ENCODE peak calls at places on chromosomes 6 and 20, in nine cellular contexts. One of them, this sample, is unnamed.

GRCh38 chr6:155103816-155104366 is 108.8 kb downstream of the TIAM2 start:
- DNase-seq in CD4-positive, CD25-positive, alpha-beta regulatory T cell: no peak
- DNase-seq in stimulated activated CD4-positive, alpha-beta T cell treated with anti-CD3 and anti-CD28 coated beads, Interleukin-15, amount 100 ng/mL, for 1 hour: no peak
- DNase-seq in Daoy: peak
- DNase-seq in NCI-H1436: no peak
- DNase-seq in astrocyte of the cerebellum: no peak
- DNase-seq in glomerular endothelial cell: no peak
- DNase-seq in progenitor cell of endocrine pancreas: no peak
- DNase-seq in Peyer's patch: no peak
- DNase-seq in this sample: peak

GRCh38 chr6:74741608-74742007 is 464.2 kb downstream of the COL12A1 start:
- DNase-seq in CD4-positive, CD25-positive, alpha-beta regulatory T cell: no peak
- DNase-seq in stimulated activated CD4-positive, alpha-beta T cell treated with anti-CD3 and anti-CD28 coated beads, Interleukin-15, amount 100 ng/mL, for 1 hour: no peak
- DNase-seq in Daoy: no peak
- DNase-seq in astrocyte of the cerebellum: no peak
- DNase-seq in glomerular endothelial cell: no peak
- DNase-seq in NCI-H1436: no peak
- DNase-seq in Peyer's patch: no peak
- DNase-seq in progenitor cell of endocrine pancreas: no peak
- DNase-seq in this sample: no peak

GRCh38 chr20:38250607-38251006 is 9.9 kb downstream of the KIAA1755 start:
- DNase-seq in stimulated activated CD4-positive, alpha-beta T cell treated with anti-CD3 and anti-CD28 coated beads, Interleukin-15, amount 100 ng/mL, for 1 hour: no peak
- DNase-seq in NCI-H1436: no peak
- DNase-seq in CD4-positive, CD25-positive, alpha-beta regulatory T cell: no peak
- DNase-seq in Daoy: no peak
- DNase-seq in glomerular endothelial cell: no peak
- DNase-seq in astrocyte of the cerebellum: no peak
- DNase-seq in progenitor cell of endocrine pancreas: no peak
- DNase-seq in Peyer's patch: no peak
- DNase-seq in this sample: no peak

GRCh38 chr6:37862992-37863391 is 43.5 kb downstream of the ZFAND3 start:
- DNase-seq in Peyer's patch: no peak
- DNase-seq in stimulated activated CD4-positive, alpha-beta T cell treated with anti-CD3 and anti-CD28 coated beads, Interleukin-15, amount 100 ng/mL, for 1 hour: no peak
- DNase-seq in CD4-positive, CD25-positive, alpha-beta regulatory T cell: no peak
- DNase-seq in astrocyte of the cerebellum: peak
- DNase-seq in NCI-H1436: no peak
- DNase-seq in progenitor cell of endocrine pancreas: no peak
- DNase-seq in Daoy: no peak
- DNase-seq in glomerular endothelial cell: no peak
- DNase-seq in this sample: peak

GRCh38 chr20:11496382-11496781 is 421.3 kb upstream of the BTBD3 start:
- DNase-seq in CD4-positive, CD25-positive, alpha-beta regulatory T cell: no peak
- DNase-seq in NCI-H1436: no peak
- DNase-seq in Daoy: no peak
- DNase-seq in glomerular endothelial cell: no peak
- DNase-seq in Peyer's patch: no peak
- DNase-seq in progenitor cell of endocrine pancreas: no peak
- DNase-seq in astrocyte of the cerebellum: no peak
- DNase-seq in stimulated activated CD4-positive, alpha-beta T cell treated with anti-CD3 and anti-CD28 coated beads, Interleukin-15, amount 100 ng/mL, for 1 hour: no peak
- DNase-seq in this sample: no peak

GRCh38 chr6:119957195-119957594 is 607.6 kb upstream of the MAN1A1 start:
- DNase-seq in Daoy: no peak
- DNase-seq in CD4-positive, CD25-positive, alpha-beta regulatory T cell: no peak
- DNase-seq in stimulated activated CD4-positive, alpha-beta T cell treated with anti-CD3 and anti-CD28 coated beads, Interleukin-15, amount 100 ng/mL, for 1 hour: no peak
- DNase-seq in astrocyte of the cerebellum: no peak
- DNase-seq in progenitor cell of endocrine pancreas: no peak
- DNase-seq in NCI-H1436: no peak
- DNase-seq in glomerular endothelial cell: no peak
- DNase-seq in Peyer's patch: no peak
- DNase-seq in this sample: no peak

GRCh38 chr6:37459981-37460800 is 27.2 kb downstream of the CMTR1 start:
- DNase-seq in astrocyte of the cerebellum: no peak
- DNase-seq in NCI-H1436: no peak
- DNase-seq in Peyer's patch: no peak
- DNase-seq in stimulated activated CD4-positive, alpha-beta T cell treated with anti-CD3 and anti-CD28 coated beads, Interleukin-15, amount 100 ng/mL, for 1 hour: no peak
- DNase-seq in progenitor cell of endocrine pancreas: no peak
- DNase-seq in Daoy: no peak
- DNase-seq in CD4-positive, CD25-positive, alpha-beta regulatory T cell: no peak
- DNase-seq in glomerular endothelial cell: no peak
- DNase-seq in this sample: no peak

GRCh38 chr6:128518531-128519131 is 1.8 kb downstream of the PTPRK start:
- DNase-seq in astrocyte of the cerebellum: no peak
- DNase-seq in Peyer's patch: no peak
- DNase-seq in Daoy: no peak
- DNase-seq in CD4-positive, CD25-positive, alpha-beta regulatory T cell: no peak
- DNase-seq in progenitor cell of endocrine pancreas: no peak
- DNase-seq in glomerular endothelial cell: no peak
- DNase-seq in NCI-H1436: no peak
- DNase-seq in stimulated activated CD4-positive, alpha-beta T cell treated with anti-CD3 and anti-CD28 coated beads, Interleukin-15, amount 100 ng/mL, for 1 hour: peak
- DNase-seq in this sample: no peak

GRCh38 chr20:35117148-35117547 is 24.5 kb upstream of the TRPC4AP start:
- DNase-seq in astrocyte of the cerebellum: no peak
- DNase-seq in glomerular endothelial cell: no peak
- DNase-seq in Daoy: no peak
- DNase-seq in CD4-positive, CD25-positive, alpha-beta regulatory T cell: no peak
- DNase-seq in progenitor cell of endocrine pancreas: no peak
- DNase-seq in Peyer's patch: no peak
- DNase-seq in stimulated activated CD4-positive, alpha-beta T cell treated with anti-CD3 and anti-CD28 coated beads, Interleukin-15, amount 100 ng/mL, for 1 hour: no peak
- DNase-seq in NCI-H1436: no peak
- DNase-seq in this sample: no peak

GRCh38 chr20:19785173-19785799 is 27.2 kb downstream of the RIN2 start:
- DNase-seq in CD4-positive, CD25-positive, alpha-beta regulatory T cell: no peak
- DNase-seq in progenitor cell of endocrine pancreas: no peak
- DNase-seq in Peyer's patch: no peak
- DNase-seq in Daoy: no peak
- DNase-seq in stimulated activated CD4-positive, alpha-beta T cell treated with anti-CD3 and anti-CD28 coated beads, Interleukin-15, amount 100 ng/mL, for 1 hour: no peak
- DNase-seq in astrocyte of the cerebellum: no peak
- DNase-seq in NCI-H1436: no peak
- DNase-seq in glomerular endothelial cell: no peak
- DNase-seq in this sample: peak

GRCh38 chr20:62238569-62239277 is 402 bp downstream of the OSBPL2 start:
- DNase-seq in glomerular endothelial cell: no peak
- DNase-seq in progenitor cell of endocrine pancreas: no peak
- DNase-seq in stimulated activated CD4-positive, alpha-beta T cell treated with anti-CD3 and anti-CD28 coated beads, Interleukin-15, amount 100 ng/mL, for 1 hour: no peak
- DNase-seq in Daoy: no peak
- DNase-seq in CD4-positive, CD25-positive, alpha-beta regulatory T cell: no peak
- DNase-seq in NCI-H1436: no peak
- DNase-seq in Peyer's patch: peak
- DNase-seq in astrocyte of the cerebellum: no peak
- DNase-seq in this sample: no peak

GRCh38 chr6:164040994-164041393 is 626.5 kb downstream of the QKI start:
- DNase-seq in astrocyte of the cerebellum: no peak
- DNase-seq in stimulated activated CD4-positive, alpha-beta T cell treated with anti-CD3 and anti-CD28 coated beads, Interleukin-15, amount 100 ng/mL, for 1 hour: no peak
- DNase-seq in glomerular endothelial cell: no peak
- DNase-seq in NCI-H1436: no peak
- DNase-seq in progenitor cell of endocrine pancreas: no peak
- DNase-seq in CD4-positive, CD25-positive, alpha-beta regulatory T cell: no peak
- DNase-seq in Peyer's patch: no peak
- DNase-seq in Daoy: no peak
- DNase-seq in this sample: no peak

GRCh38 chr20:6519556-6519955 is 247.9 kb upstream of the BMP2 start:
- DNase-seq in CD4-positive, CD25-positive, alpha-beta regulatory T cell: no peak
- DNase-seq in glomerular endothelial cell: no peak
- DNase-seq in Daoy: peak
- DNase-seq in stimulated activated CD4-positive, alpha-beta T cell treated with anti-CD3 and anti-CD28 coated beads, Interleukin-15, amount 100 ng/mL, for 1 hour: no peak
- DNase-seq in progenitor cell of endocrine pancreas: no peak
- DNase-seq in Peyer's patch: no peak
- DNase-seq in astrocyte of the cerebellum: peak
- DNase-seq in NCI-H1436: no peak
- DNase-seq in this sample: peak

GRCh38 chr20:9758752-9759151 is 80.1 kb downstream of the PAK5 start:
- DNase-seq in astrocyte of the cerebellum: no peak
- DNase-seq in progenitor cell of endocrine pancreas: no peak
- DNase-seq in glomerular endothelial cell: no peak
- DNase-seq in Daoy: no peak
- DNase-seq in Peyer's patch: no peak
- DNase-seq in CD4-positive, CD25-positive, alpha-beta regulatory T cell: no peak
- DNase-seq in stimulated activated CD4-positive, alpha-beta T cell treated with anti-CD3 and anti-CD28 coated beads, Interleukin-15, amount 100 ng/mL, for 1 hour: no peak
- DNase-seq in NCI-H1436: no peak
- DNase-seq in this sample: no peak

GRCh38 chr6:139250296-139251274 is 41.2 kb downstream of the TXLNB start:
- DNase-seq in Daoy: peak
- DNase-seq in stimulated activated CD4-positive, alpha-beta T cell treated with anti-CD3 and anti-CD28 coated beads, Interleukin-15, amount 100 ng/mL, for 1 hour: no peak
- DNase-seq in astrocyte of the cerebellum: no peak
- DNase-seq in CD4-positive, CD25-positive, alpha-beta regulatory T cell: peak
- DNase-seq in Peyer's patch: peak
- DNase-seq in NCI-H1436: peak
- DNase-seq in glomerular endothelial cell: no peak
- DNase-seq in progenitor cell of endocrine pancreas: peak
- DNase-seq in this sample: peak

GRCh38 chr6:484729-485111 is 93.2 kb downstream of the IRF4 start:
- DNase-seq in progenitor cell of endocrine pancreas: no peak
- DNase-seq in stimulated activated CD4-positive, alpha-beta T cell treated with anti-CD3 and anti-CD28 coated beads, Interleukin-15, amount 100 ng/mL, for 1 hour: no peak
- DNase-seq in CD4-positive, CD25-positive, alpha-beta regulatory T cell: no peak
- DNase-seq in glomerular endothelial cell: no peak
- DNase-seq in Peyer's patch: no peak
- DNase-seq in NCI-H1436: no peak
- DNase-seq in astrocyte of the cerebellum: no peak
- DNase-seq in Daoy: no peak
- DNase-seq in this sample: no peak

GRCh38 chr20:56631318-56631989 is 2.3 kb downstream of the TFAP2C start:
- DNase-seq in astrocyte of the cerebellum: no peak
- DNase-seq in Peyer's patch: no peak
- DNase-seq in NCI-H1436: no peak
- DNase-seq in CD4-positive, CD25-positive, alpha-beta regulatory T cell: no peak
- DNase-seq in Daoy: no peak
- DNase-seq in stimulated activated CD4-positive, alpha-beta T cell treated with anti-CD3 and anti-CD28 coated beads, Interleukin-15, amount 100 ng/mL, for 1 hour: no peak
- DNase-seq in glomerular endothelial cell: no peak
- DNase-seq in progenitor cell of endocrine pancreas: no peak
- DNase-seq in this sample: no peak

GRCh38 chr6:150204705-150205472 is 62.0 kb downstream of the PPP1R14C start:
- DNase-seq in stimulated activated CD4-positive, alpha-beta T cell treated with anti-CD3 and anti-CD28 coated beads, Interleukin-15, amount 100 ng/mL, for 1 hour: no peak
- DNase-seq in glomerular endothelial cell: no peak
- DNase-seq in Daoy: no peak
- DNase-seq in NCI-H1436: no peak
- DNase-seq in Peyer's patch: no peak
- DNase-seq in CD4-positive, CD25-positive, alpha-beta regulatory T cell: no peak
- DNase-seq in progenitor cell of endocrine pancreas: no peak
- DNase-seq in astrocyte of the cerebellum: no peak
- DNase-seq in this sample: no peak

GRCh38 chr6:119147101-119148053 is 68.9 kb upstream of the FAM184A start:
- DNase-seq in astrocyte of the cerebellum: peak
- DNase-seq in CD4-positive, CD25-positive, alpha-beta regulatory T cell: no peak
- DNase-seq in stimulated activated CD4-positive, alpha-beta T cell treated with anti-CD3 and anti-CD28 coated beads, Interleukin-15, amount 100 ng/mL, for 1 hour: peak
- DNase-seq in NCI-H1436: no peak
- DNase-seq in Daoy: peak
- DNase-seq in glomerular endothelial cell: peak
- DNase-seq in Peyer's patch: peak
- DNase-seq in progenitor cell of endocrine pancreas: no peak
- DNase-seq in this sample: peak

GRCh38 chr6:40825085-40825484 is 213.9 kb downstream of the UNC5CL start:
- DNase-seq in CD4-positive, CD25-positive, alpha-beta regulatory T cell: no peak
- DNase-seq in Daoy: no peak
- DNase-seq in glomerular endothelial cell: no peak
- DNase-seq in stimulated activated CD4-positive, alpha-beta T cell treated with anti-CD3 and anti-CD28 coated beads, Interleukin-15, amount 100 ng/mL, for 1 hour: no peak
- DNase-seq in astrocyte of the cerebellum: no peak
- DNase-seq in progenitor cell of endocrine pancreas: no peak
- DNase-seq in NCI-H1436: no peak
- DNase-seq in Peyer's patch: no peak
- DNase-seq in this sample: no peak

GRCh38 chr6:74409447-74409846 is 713.4 kb downstream of the CD109 start:
- DNase-seq in astrocyte of the cerebellum: peak
- DNase-seq in glomerular endothelial cell: peak
- DNase-seq in stimulated activated CD4-positive, alpha-beta T cell treated with anti-CD3 and anti-CD28 coated beads, Interleukin-15, amount 100 ng/mL, for 1 hour: no peak
- DNase-seq in Peyer's patch: no peak
- DNase-seq in CD4-positive, CD25-positive, alpha-beta regulatory T cell: no peak
- DNase-seq in NCI-H1436: no peak
- DNase-seq in progenitor cell of endocrine pancreas: no peak
- DNase-seq in Daoy: no peak
- DNase-seq in this sample: peak

GRCh38 chr6:43076093-43076927 is at the start of gene PTK7:
- DNase-seq in NCI-H1436: peak
- DNase-seq in CD4-positive, CD25-positive, alpha-beta regulatory T cell: no peak
- DNase-seq in astrocyte of the cerebellum: no peak
- DNase-seq in progenitor cell of endocrine pancreas: peak
- DNase-seq in glomerular endothelial cell: no peak
- DNase-seq in stimulated activated CD4-positive, alpha-beta T cell treated with anti-CD3 and anti-CD28 coated beads, Interleukin-15, amount 100 ng/mL, for 1 hour: peak
- DNase-seq in Daoy: peak
- DNase-seq in Peyer's patch: no peak
- DNase-seq in this sample: peak

GRCh38 chr6:142485256-142485655 is 183.4 kb downstream of the ADGRG6 start:
- DNase-seq in stimulated activated CD4-positive, alpha-beta T cell treated with anti-CD3 and anti-CD28 coated beads, Interleukin-15, amount 100 ng/mL, for 1 hour: no peak
- DNase-seq in Peyer's patch: no peak
- DNase-seq in CD4-positive, CD25-positive, alpha-beta regulatory T cell: no peak
- DNase-seq in NCI-H1436: no peak
- DNase-seq in Daoy: no peak
- DNase-seq in glomerular endothelial cell: no peak
- DNase-seq in astrocyte of the cerebellum: no peak
- DNase-seq in progenitor cell of endocrine pancreas: no peak
- DNase-seq in this sample: peak

GRCh38 chr6:35775031-35775430 is 1.4 kb upstream of the CLPSL2 start:
- DNase-seq in Peyer's patch: no peak
- DNase-seq in NCI-H1436: no peak
- DNase-seq in glomerular endothelial cell: no peak
- DNase-seq in stimulated activated CD4-positive, alpha-beta T cell treated with anti-CD3 and anti-CD28 coated beads, Interleukin-15, amount 100 ng/mL, for 1 hour: no peak
- DNase-seq in CD4-positive, CD25-positive, alpha-beta regulatory T cell: no peak
- DNase-seq in astrocyte of the cerebellum: peak
- DNase-seq in Daoy: peak
- DNase-seq in progenitor cell of endocrine pancreas: no peak
- DNase-seq in this sample: no peak

GRCh38 chr6:1558388-1558787 is 51.3 kb upstream of the FOXC1 start:
- DNase-seq in Daoy: no peak
- DNase-seq in NCI-H1436: no peak
- DNase-seq in progenitor cell of endocrine pancreas: no peak
- DNase-seq in Peyer's patch: no peak
- DNase-seq in CD4-positive, CD25-positive, alpha-beta regulatory T cell: no peak
- DNase-seq in glomerular endothelial cell: no peak
- DNase-seq in stimulated activated CD4-positive, alpha-beta T cell treated with anti-CD3 and anti-CD28 coated beads, Interleukin-15, amount 100 ng/mL, for 1 hour: no peak
- DNase-seq in astrocyte of the cerebellum: no peak
- DNase-seq in this sample: no peak

GRCh38 chr6:62998022-62998421 is 213.2 kb upstream of the FKBP1C start:
- DNase-seq in stimulated activated CD4-positive, alpha-beta T cell treated with anti-CD3 and anti-CD28 coated beads, Interleukin-15, amount 100 ng/mL, for 1 hour: no peak
- DNase-seq in Daoy: no peak
- DNase-seq in NCI-H1436: no peak
- DNase-seq in progenitor cell of endocrine pancreas: no peak
- DNase-seq in astrocyte of the cerebellum: no peak
- DNase-seq in Peyer's patch: no peak
- DNase-seq in glomerular endothelial cell: no peak
- DNase-seq in CD4-positive, CD25-positive, alpha-beta regulatory T cell: no peak
- DNase-seq in this sample: no peak

GRCh38 chr6:18536693-18537092 is 149.5 kb downstream of the RNF144B start:
- DNase-seq in Daoy: no peak
- DNase-seq in glomerular endothelial cell: no peak
- DNase-seq in NCI-H1436: peak
- DNase-seq in astrocyte of the cerebellum: no peak
- DNase-seq in progenitor cell of endocrine pancreas: no peak
- DNase-seq in CD4-positive, CD25-positive, alpha-beta regulatory T cell: no peak
- DNase-seq in stimulated activated CD4-positive, alpha-beta T cell treated with anti-CD3 and anti-CD28 coated beads, Interleukin-15, amount 100 ng/mL, for 1 hour: no peak
- DNase-seq in Peyer's patch: no peak
- DNase-seq in this sample: no peak

GRCh38 chr6:150028799-150029198 is 3.5 kb upstream of the RAET1L start:
- DNase-seq in Peyer's patch: no peak
- DNase-seq in CD4-positive, CD25-positive, alpha-beta regulatory T cell: no peak
- DNase-seq in NCI-H1436: no peak
- DNase-seq in astrocyte of the cerebellum: no peak
- DNase-seq in progenitor cell of endocrine pancreas: no peak
- DNase-seq in Daoy: no peak
- DNase-seq in glomerular endothelial cell: no peak
- DNase-seq in stimulated activated CD4-positive, alpha-beta T cell treated with anti-CD3 and anti-CD28 coated beads, Interleukin-15, amount 100 ng/mL, for 1 hour: no peak
- DNase-seq in this sample: no peak

GRCh38 chr6:105607624-105608392 is 204.9 kb upstream of the PREP start:
- DNase-seq in progenitor cell of endocrine pancreas: no peak
- DNase-seq in Daoy: no peak
- DNase-seq in Peyer's patch: no peak
- DNase-seq in glomerular endothelial cell: no peak
- DNase-seq in CD4-positive, CD25-positive, alpha-beta regulatory T cell: no peak
- DNase-seq in stimulated activated CD4-positive, alpha-beta T cell treated with anti-CD3 and anti-CD28 coated beads, Interleukin-15, amount 100 ng/mL, for 1 hour: no peak
- DNase-seq in astrocyte of the cerebellum: no peak
- DNase-seq in NCI-H1436: no peak
- DNase-seq in this sample: no peak

GRCh38 chr20:48054051-48054450 is 268.8 kb upstream of the SULF2 start:
- DNase-seq in stimulated activated CD4-positive, alpha-beta T cell treated with anti-CD3 and anti-CD28 coated beads, Interleukin-15, amount 100 ng/mL, for 1 hour: no peak
- DNase-seq in Peyer's patch: no peak
- DNase-seq in NCI-H1436: no peak
- DNase-seq in Daoy: no peak
- DNase-seq in glomerular endothelial cell: no peak
- DNase-seq in astrocyte of the cerebellum: no peak
- DNase-seq in progenitor cell of endocrine pancreas: no peak
- DNase-seq in CD4-positive, CD25-positive, alpha-beta regulatory T cell: no peak
- DNase-seq in this sample: no peak

GRCh38 chr6:15473741-15474161 is 189.1 kb downstream of the DTNBP1 start:
- DNase-seq in progenitor cell of endocrine pancreas: no peak
- DNase-seq in astrocyte of the cerebellum: peak
- DNase-seq in glomerular endothelial cell: peak
- DNase-seq in Daoy: peak
- DNase-seq in stimulated activated CD4-positive, alpha-beta T cell treated with anti-CD3 and anti-CD28 coated beads, Interleukin-15, amount 100 ng/mL, for 1 hour: no peak
- DNase-seq in NCI-H1436: no peak
- DNase-seq in Peyer's patch: no peak
- DNase-seq in CD4-positive, CD25-positive, alpha-beta regulatory T cell: no peak
- DNase-seq in this sample: peak

This sample was measured in fibroblast of gingiva.